ENCODE peak calls at places on chromosomes 12 and 14, in five cellular contexts. One of them, this sample, is unnamed. For H3K4me1, the result is how much of the 10 kb centered on the place peaks cover.

GRCh38 chr14:105430535-105430934 is 10.9 kb downstream of the MTA1 start:
- DNase-seq in lower lobe of right lung: no peak
- DNase-seq in uterus: no peak
- DNase-seq in keratinocyte: peak
- DNase-seq in astrocyte: peak
- DNase-seq in this sample: no peak

GRCh38 chr12:75889214-75889613 is 142.4 kb downstream of the PHLDA1 start:
- DNase-seq in keratinocyte: peak
- DNase-seq in uterus: no peak
- DNase-seq in lower lobe of right lung: no peak
- DNase-seq in astrocyte: no peak
- DNase-seq in this sample: no peak

GRCh38 chr14:85959063-85959462 is 429.1 kb downstream of the FLRT2 start:
- DNase-seq in keratinocyte: no peak
- DNase-seq in lower lobe of right lung: no peak
- DNase-seq in uterus: no peak
- DNase-seq in astrocyte: no peak
- DNase-seq in this sample: no peak

GRCh38 chr12:95943231-95943842 is at the start of gene AMDHD1:
- DNase-seq in lower lobe of right lung: peak
- DNase-seq in uterus: peak
- DNase-seq in astrocyte: peak
- DNase-seq in keratinocyte: no peak
- DNase-seq in this sample: peak

GRCh38 chr12:95674088-95674595 is 116.4 kb downstream of the NTN4 start:
- DNase-seq in keratinocyte: no peak
- DNase-seq in astrocyte: no peak
- DNase-seq in lower lobe of right lung: no peak
- DNase-seq in uterus: no peak
- DNase-seq in this sample: no peak

GRCh38 chr12:452667-453210 is 7.0 kb upstream of the B4GALNT3 start:
- DNase-seq in uterus: no peak
- DNase-seq in astrocyte: no peak
- DNase-seq in lower lobe of right lung: no peak
- DNase-seq in keratinocyte: no peak
- DNase-seq in this sample: peak

GRCh38 chr12:52907092-52907810 is 2.4 kb upstream of the KRT8 start:
- DNase-seq in astrocyte: peak
- DNase-seq in uterus: peak
- DNase-seq in keratinocyte: no peak
- DNase-seq in lower lobe of right lung: peak
- DNase-seq in this sample: no peak

GRCh38 chr12:96578526-96579125 is 89.2 kb downstream of the CFAP54 start:
- DNase-seq in uterus: no peak
- DNase-seq in keratinocyte: no peak
- DNase-seq in lower lobe of right lung: no peak
- DNase-seq in astrocyte: peak
- DNase-seq in this sample: peak

GRCh38 chr12:120470150-120470817 is 736 bp upstream of the SRSF9 start:
- DNase-seq in astrocyte: no peak
- DNase-seq in uterus: peak
- DNase-seq in lower lobe of right lung: no peak
- DNase-seq in keratinocyte: no peak
- DNase-seq in this sample: no peak

GRCh38 chr12:52521581-52522266 is 1.5 kb upstream of the KRT5 start:
- DNase-seq in keratinocyte: peak
- DNase-seq in uterus: no peak
- DNase-seq in lower lobe of right lung: no peak
- DNase-seq in astrocyte: peak
- DNase-seq in this sample: no peak

GRCh38 chr12:32049956-32050355 is 56.7 kb upstream of the BICD1 start:
- DNase-seq in astrocyte: no peak
- DNase-seq in uterus: no peak
- DNase-seq in lower lobe of right lung: no peak
- DNase-seq in keratinocyte: no peak
- DNase-seq in this sample: no peak

GRCh38 chr12:32777776-32778175 is 22.1 kb upstream of the YARS2 start:
- DNase-seq in keratinocyte: no peak
- DNase-seq in uterus: no peak
- DNase-seq in lower lobe of right lung: no peak
- DNase-seq in astrocyte: no peak
- DNase-seq in this sample: no peak

GRCh38 chr14:89260898-89261297 is 156.1 kb downstream of the FOXN3 start:
- DNase-seq in keratinocyte: no peak
- DNase-seq in astrocyte: no peak
- DNase-seq in lower lobe of right lung: no peak
- DNase-seq in uterus: no peak
- DNase-seq in this sample: no peak

GRCh38 chr12:6614513-6615177 is 7.5 kb upstream of the CHD4 start:
- DNase-seq in keratinocyte: no peak
- DNase-seq in uterus: no peak
- DNase-seq in astrocyte: no peak
- DNase-seq in lower lobe of right lung: no peak
- DNase-seq in this sample: no peak

GRCh38 chr14:32201196-32201815 is 539 bp upstream of the RNU6-7 start:
- DNase-seq in keratinocyte: peak
- DNase-seq in lower lobe of right lung: peak
- DNase-seq in astrocyte: peak
- DNase-seq in uterus: peak
- DNase-seq in this sample: peak

GRCh38 chr12:75722714-75723200 is 211.3 kb upstream of the KRR1 start:
- DNase-seq in lower lobe of right lung: no peak
- DNase-seq in uterus: peak
- DNase-seq in astrocyte: peak
- DNase-seq in keratinocyte: no peak
- DNase-seq in this sample: no peak

GRCh38 chr12:15837141-15837781 is 44.9 kb upstream of the STRAP start:
- DNase-seq in astrocyte: peak
- DNase-seq in lower lobe of right lung: no peak
- DNase-seq in uterus: no peak
- DNase-seq in keratinocyte: no peak
- DNase-seq in this sample: peak

GRCh38 chr12:69880566-69880965 is 55.5 kb downstream of the MYRFL start:
- DNase-seq in astrocyte: peak
- DNase-seq in lower lobe of right lung: no peak
- DNase-seq in uterus: no peak
- DNase-seq in keratinocyte: no peak
- DNase-seq in this sample: no peak

GRCh38 chr12:124742702-124743101 is 121.0 kb downstream of the SCARB1 start:
- DNase-seq in keratinocyte: no peak
- DNase-seq in astrocyte: no peak
- DNase-seq in uterus: no peak
- DNase-seq in lower lobe of right lung: no peak
- DNase-seq in this sample: no peak

GRCh38 chr14:55297611-55298323 is 26.5 kb downstream of the FBXO34 start:
- DNase-seq in keratinocyte: peak
- DNase-seq in uterus: no peak
- DNase-seq in astrocyte: no peak
- DNase-seq in lower lobe of right lung: peak
- DNase-seq in this sample: no peak

GRCh38 chr12:30753233-30753632 is 1.5 kb downstream of the CAPRIN2 start:
- DNase-seq in lower lobe of right lung: no peak
- DNase-seq in uterus: no peak
- DNase-seq in keratinocyte: no peak
- DNase-seq in astrocyte: peak
- DNase-seq in this sample: no peak

GRCh38 chr12:85632390-85632789 is 203.8 kb downstream of the RASSF9 start:
- DNase-seq in uterus: no peak
- DNase-seq in lower lobe of right lung: no peak
- DNase-seq in keratinocyte: no peak
- DNase-seq in astrocyte: peak
- DNase-seq in this sample: no peak

GRCh38 chr14:90109858-90110257 is 48.1 kb downstream of the KCNK13 start:
- DNase-seq in keratinocyte: no peak
- DNase-seq in uterus: no peak
- DNase-seq in lower lobe of right lung: no peak
- DNase-seq in astrocyte: no peak
- DNase-seq in this sample: no peak

GRCh38 chr12:111588010-111588409 is 11.1 kb downstream of the ATXN2 start:
- DNase-seq in keratinocyte: no peak
- DNase-seq in uterus: no peak
- DNase-seq in astrocyte: no peak
- DNase-seq in lower lobe of right lung: no peak
- DNase-seq in this sample: no peak

GRCh38 chr12:125249932-125250331 is 184.7 kb downstream of the AACS start:
- DNase-seq in keratinocyte: no peak
- DNase-seq in astrocyte: no peak
- DNase-seq in uterus: no peak
- DNase-seq in lower lobe of right lung: no peak
- DNase-seq in this sample: no peak

DNA sequence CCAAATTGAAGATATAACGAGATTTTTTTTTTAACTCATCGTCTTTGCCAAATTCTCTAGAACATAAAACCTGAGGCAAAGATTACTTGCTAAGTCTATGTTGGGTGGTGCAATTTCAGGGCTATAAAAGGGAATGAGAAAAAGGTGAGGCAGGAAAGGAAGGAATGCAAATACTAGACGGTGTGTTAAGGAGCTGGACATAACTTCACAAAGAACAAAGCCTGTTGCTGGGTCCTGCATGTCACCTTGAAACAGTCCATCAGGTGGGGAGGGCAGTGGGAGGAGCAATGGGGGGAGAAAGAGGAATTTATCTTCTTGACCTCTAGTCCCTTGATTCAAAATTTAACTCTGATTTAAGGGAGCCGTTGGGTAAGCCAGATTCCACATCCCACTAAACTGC is 16.1 kb upstream of the DUSP6 start:
- DNase-seq in keratinocyte: no peak
- DNase-seq in astrocyte: no peak
- DNase-seq in lower lobe of right lung: no peak
- DNase-seq in uterus: no peak
- DNase-seq in this sample: no peak
- H3K4me1 ChIP-seq in keratinocyte: half or more
- H3K4me1 ChIP-seq in astrocyte: under half
- H3K4me1 ChIP-seq in lower lobe of right lung: under half
- H3K4me1 ChIP-seq in uterus: under half
- H3K4me1 ChIP-seq in this sample: under half

GRCh38 chr12:66149702-66150398 is 19.3 kb upstream of the LLPH start:
- DNase-seq in lower lobe of right lung: peak
- DNase-seq in astrocyte: no peak
- DNase-seq in uterus: no peak
- DNase-seq in keratinocyte: no peak
- DNase-seq in this sample: no peak
- H3K27ac ChIP-seq in lower lobe of right lung: no peak
- H3K27ac ChIP-seq in astrocyte: no peak
- H3K27ac ChIP-seq in uterus: no peak
- H3K27ac ChIP-seq in keratinocyte: no peak
- H3K27ac ChIP-seq in this sample: peak

GRCh38 chr14:77245820-77246219 is 25.2 kb downstream of the NGB start:
- DNase-seq in keratinocyte: no peak
- DNase-seq in astrocyte: no peak
- DNase-seq in lower lobe of right lung: no peak
- DNase-seq in uterus: no peak
- DNase-seq in this sample: no peak
- H3K4me1 ChIP-seq in keratinocyte: under half
- H3K4me1 ChIP-seq in astrocyte: under half
- H3K4me1 ChIP-seq in lower lobe of right lung: under half
- H3K4me1 ChIP-seq in uterus: under half
- H3K4me1 ChIP-seq in this sample: under half

DNA sequence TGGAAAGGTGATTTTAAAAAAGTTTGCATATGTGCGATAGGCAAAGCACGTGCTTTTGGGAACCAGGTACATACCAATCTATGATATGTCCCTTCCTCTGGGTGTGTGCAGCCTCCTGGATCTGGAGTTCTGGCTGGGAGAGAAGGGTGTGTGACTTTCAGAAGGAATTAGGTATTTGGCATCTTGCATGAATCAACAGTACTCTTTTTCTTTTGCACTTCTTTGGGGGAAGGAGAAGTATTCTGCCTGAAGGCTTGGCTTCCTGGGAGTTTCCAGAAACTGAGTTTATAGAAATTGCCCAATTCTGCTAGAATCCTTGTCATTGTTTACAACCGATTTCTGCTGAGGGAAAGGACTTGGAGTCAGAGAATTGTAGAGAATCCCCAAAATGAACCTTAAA is 2.9 kb upstream of the CLMN start:
- DNase-seq in astrocyte: no peak
- DNase-seq in keratinocyte: peak
- DNase-seq in uterus: no peak
- DNase-seq in lower lobe of right lung: no peak
- DNase-seq in this sample: no peak
- H3K27ac ChIP-seq in astrocyte: no peak
- H3K27ac ChIP-seq in keratinocyte: peak
- H3K27ac ChIP-seq in uterus: no peak
- H3K27ac ChIP-seq in lower lobe of right lung: no peak
- H3K27ac ChIP-seq in this sample: no peak

DNA sequence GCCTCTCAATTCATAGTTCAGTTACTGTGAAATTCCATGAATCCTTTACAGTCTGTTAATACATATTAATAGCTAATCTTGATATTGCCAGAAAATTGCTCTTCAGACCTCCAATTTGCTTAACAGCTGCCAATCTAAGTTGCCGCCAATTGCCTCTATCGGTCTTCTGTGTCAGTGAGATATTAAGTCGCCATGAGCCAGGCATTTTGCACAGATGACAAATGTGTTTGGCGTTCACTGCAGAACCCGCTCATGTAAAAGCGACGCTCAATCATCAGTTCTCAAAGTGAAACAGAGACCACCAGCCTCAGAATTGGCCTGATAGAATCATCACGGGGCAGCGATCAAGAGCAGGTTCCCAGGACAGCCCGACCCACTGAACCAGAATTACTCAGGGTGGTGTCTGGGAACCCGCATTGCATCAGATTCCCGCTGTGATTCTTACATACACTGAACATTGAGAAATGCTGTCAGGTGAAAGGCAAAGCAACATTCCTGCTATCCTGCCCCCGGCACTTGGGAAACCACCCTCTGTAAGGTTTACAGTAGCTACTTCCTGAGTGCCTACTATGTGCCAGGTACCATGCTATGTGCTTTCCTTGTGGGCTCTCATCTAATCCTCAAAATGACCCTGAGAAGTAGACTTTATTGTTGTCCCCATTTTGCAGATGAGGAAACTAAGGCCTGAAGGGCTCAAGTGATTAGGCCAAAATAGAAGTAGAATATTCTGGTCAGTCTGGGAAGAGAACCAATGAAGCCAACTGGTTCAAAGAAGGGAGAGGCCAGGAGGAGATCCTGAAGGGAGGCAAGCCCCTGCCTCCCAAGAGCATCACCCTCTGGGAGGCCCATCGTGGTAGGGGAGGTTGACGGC is 216.4 kb downstream of the SLC41A2 start:
- DNase-seq in uterus: no peak
- DNase-seq in keratinocyte: no peak
- DNase-seq in astrocyte: no peak
- DNase-seq in lower lobe of right lung: no peak
- DNase-seq in this sample: no peak
- H3K4me1 ChIP-seq in uterus: under half
- H3K4me1 ChIP-seq in keratinocyte: under half
- H3K4me1 ChIP-seq in astrocyte: under half
- H3K4me1 ChIP-seq in lower lobe of right lung: under half
- H3K4me1 ChIP-seq in this sample: under half

DNA sequence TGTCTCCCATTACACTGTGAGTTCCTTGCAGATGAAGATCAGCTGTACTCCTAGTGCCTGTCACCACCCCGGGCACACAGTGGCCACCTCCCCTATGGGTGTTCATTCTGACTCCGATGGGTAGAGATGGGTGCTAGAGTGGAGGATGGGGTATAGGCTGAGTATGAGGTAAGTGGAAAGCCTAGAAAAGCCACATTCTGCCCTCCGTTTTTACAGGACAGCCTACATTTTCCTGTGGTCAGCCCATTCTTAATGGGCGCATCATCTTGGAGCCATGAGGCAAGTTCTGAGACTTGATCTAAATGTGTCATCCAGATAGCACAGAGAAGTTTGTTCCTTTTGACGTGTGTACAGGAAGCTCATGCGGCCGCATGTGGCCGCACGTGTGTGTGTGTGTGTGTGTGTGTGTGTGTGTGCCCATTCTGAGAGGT is 166.7 kb upstream of the HIF1A start:
- DNase-seq in keratinocyte: peak
- DNase-seq in lower lobe of right lung: no peak
- DNase-seq in uterus: no peak
- DNase-seq in astrocyte: peak
- DNase-seq in this sample: no peak
- H3K27ac ChIP-seq in keratinocyte: no peak
- H3K27ac ChIP-seq in lower lobe of right lung: no peak
- H3K27ac ChIP-seq in uterus: no peak
- H3K27ac ChIP-seq in astrocyte: peak
- H3K27ac ChIP-seq in this sample: no peak